ENCODE peak calls at places on chromosome 10, in six cellular contexts. V is kidney; B is activated CD4-positive, CD25-positive, alpha-beta regulatory T cell; F is Kasumi-1; E is stimulated activated CD8-positive, alpha-beta memory T cell treated with anti-CD3 and anti-CD28 coated beads, Interleukin-12 subunit alpha, Interleukin-12 subunit beta, amount 100 ng/mL, for 4 hours; P is hippocampal formation. O is an unnamed sample.

GRCh38 chr10:48609441-48609840 is 4.6 kb upstream of the ARHGAP22 start:
- DNase-seq in E (no peak), V (no peak), F (no peak), B (no peak), P (no peak), O (no peak)

GRCh38 chr10:123331438-123331837 is 177.2 kb downstream of the BUB3 start:
- DNase-seq in P (no peak), B (no peak), F (no peak), E (no peak), V (no peak), O (no peak)

GRCh38 chr10:1638889-1639418 is 98.4 kb downstream of the ADARB2 start:
- DNase-seq in B (no peak), F (no peak), P (no peak), E (no peak), V (peak), O (no peak)

GRCh38 chr10:24518981-24519597 is 204.6 kb downstream of the ARHGAP21 start:
- DNase-seq in E (no peak), F (peak), V (no peak), B (no peak), P (peak), O (no peak)

GRCh38 chr10:48215148-48215982 is 59.1 kb downstream of the FRMPD2 start:
- DNase-seq in E (no peak), B (no peak), P (no peak), V (no peak), F (peak), O (no peak)

GRCh38 chr10:110833234-110833940 is 38.3 kb upstream of the PDCD4 start:
- DNase-seq in V (no peak), P (no peak), B (no peak), E (no peak), F (no peak), O (no peak)

GRCh38 chr10:112221545-112221944 is 38.0 kb upstream of the GPAM start:
- DNase-seq in B (no peak), E (no peak), V (no peak), P (no peak), F (no peak), O (no peak)

GRCh38 chr10:96502561-96503267 is 11.0 kb downstream of the TLL2 start:
- DNase-seq in E (no peak), F (no peak), P (no peak), V (no peak), B (no peak), O (no peak)

GRCh38 chr10:72316386-72316700 is 38.4 kb downstream of the DNAJB12 start:
- DNase-seq in E (no peak), P (no peak), B (no peak), V (no peak), F (no peak), O (no peak)

GRCh38 chr10:12018438-12019342 is 23.9 kb downstream of the UPF2 start:
- DNase-seq in E (no peak), P (no peak), B (no peak), V (no peak), F (no peak), O (no peak)

GRCh38 chr10:113382691-113383090 is 170.2 kb upstream of the HABP2 start:
- DNase-seq in V (no peak), F (no peak), P (no peak), B (no peak), E (no peak), O (no peak)

GRCh38 chr10:5556576-5556975 is 31.8 kb downstream of the CALML3 start:
- DNase-seq in P (no peak), E (no peak), F (no peak), B (no peak), V (no peak), O (no peak)

GRCh38 chr10:45181483-45181882 is 133.9 kb downstream of the OR13A1 start:
- DNase-seq in F (no peak), E (no peak), B (no peak), P (no peak), V (no peak), O (no peak)

GRCh38 chr10:42753126-42753506 is 29.5 kb upstream of the BMS1 start:
- DNase-seq in B (peak), E (peak), F (peak), V (peak), P (peak), O (peak)

GRCh38 chr10:93488956-93489528 is 6.9 kb upstream of the MYOF start:
- DNase-seq in F (no peak), V (no peak), P (no peak), E (no peak), B (no peak), O (no peak)

GRCh38 chr10:111137012-111137411 is 60.2 kb downstream of the ADRA2A start:
- DNase-seq in E (no peak), P (no peak), V (no peak), F (no peak), B (no peak), O (no peak)

GRCh38 chr10:89019589-89020327 is 29.2 kb downstream of the FAS start:
- DNase-seq in B (no peak), V (no peak), F (no peak), P (no peak), E (no peak), O (no peak)

GRCh38 chr10:18501198-18501597 is 150.2 kb downstream of the NSUN6 start:
- DNase-seq in F (no peak), E (no peak), P (no peak), V (no peak), B (no peak), O (no peak)

GRCh38 chr10:50554995-50555568 is 68.7 kb downstream of the SGMS1 start:
- DNase-seq in E (no peak), P (no peak), F (no peak), V (no peak), B (no peak), O (no peak)

GRCh38 chr10:36033808-36034207 is 391.7 kb upstream of the FZD8 start:
- DNase-seq in P (no peak), V (no peak), F (no peak), B (no peak), E (no peak), O (no peak)

GRCh38 chr10:81876253-81876731 is 1.3 kb downstream of the NRG3 start:
- DNase-seq in E (no peak), V (peak), B (no peak), P (no peak), F (no peak), O (no peak)

GRCh38 chr10:71964669-71965515 is 697 bp downstream of the CHST3 start:
- DNase-seq in V (peak), F (no peak), E (no peak), P (no peak), B (no peak), O (no peak)

GRCh38 chr10:51706225-51706624 is 6.8 kb upstream of the CSTF2T start:
- DNase-seq in E (no peak), V (peak), P (no peak), B (no peak), F (no peak), O (no peak)

GRCh38 chr10:34664706-34665105 is 150.4 kb downstream of the PARD3 start:
- DNase-seq in P (no peak), V (no peak), E (no peak), B (no peak), F (no peak), O (no peak)

GRCh38 chr10:22666287-22667092 is 47.9 kb downstream of the PIP4K2A start:
- DNase-seq in P (no peak), B (no peak), F (peak), V (no peak), E (no peak), O (no peak)

GRCh38 chr10:124946945-124947344 is 5.0 kb downstream of the ZRANB1 start:
- DNase-seq in V (no peak), E (no peak), P (no peak), F (no peak), B (no peak), O (no peak)

GRCh38 chr10:34650156-34650555 is 164.9 kb downstream of the PARD3 start:
- DNase-seq in B (no peak), V (no peak), P (no peak), E (no peak), F (no peak), O (no peak)

GRCh38 chr10:2856598-2856997 is 210.8 kb upstream of the PFKP start:
- DNase-seq in P (no peak), E (no peak), B (no peak), F (no peak), V (no peak), O (no peak)

GRCh38 chr10:13810536-13810935 is 223.8 kb downstream of the PRPF18 start:
- DNase-seq in B (no peak), V (no peak), E (no peak), F (no peak), P (no peak), O (no peak)

GRCh38 chr10:89744021-89744420 is 42.6 kb downstream of the KIF20B start:
- DNase-seq in V (no peak), P (no peak), B (no peak), E (no peak), F (no peak), O (no peak)

GRCh38 chr10:110404374-110404773 is 93.3 kb upstream of the DUSP5 start:
- DNase-seq in V (peak), F (no peak), B (no peak), E (no peak), P (no peak), O (no peak)

GRCh38 chr10:33334170-33334838 is at the start of gene NRP1:
- DNase-seq in V (peak), E (no peak), B (no peak), P (peak), F (peak), O (no peak)

GRCh38 chr10:48604408-48605263 is at the start of gene ARHGAP22:
- DNase-seq in F (no peak), P (peak), V (no peak), E (no peak), B (no peak), O (peak)

GRCh38 chr10:97991875-97992274 is 38.5 kb downstream of the CRTAC1 start:
- DNase-seq in E (no peak), F (peak), P (no peak), B (no peak), V (no peak), O (no peak)

GRCh38 chr10:122126763-122127659 is 138.0 kb downstream of the TACC2 start:
- DNase-seq in V (peak), E (no peak), P (no peak), B (no peak), F (no peak), O (no peak)

GRCh38 chr10:4004144-4004543 is 219.1 kb upstream of the KLF6 start:
- DNase-seq in F (no peak), P (no peak), B (no peak), E (no peak), V (no peak), O (no peak)

GRCh38 chr10:97038688-97039087 is 147.1 kb downstream of the SLIT1 start:
- DNase-seq in P (no peak), V (no peak), E (no peak), F (no peak), B (no peak), O (no peak)

GRCh38 chr10:132929953-132930640 is 12.3 kb downstream of the CFAP46 start:
- DNase-seq in F (no peak), P (no peak), B (no peak), E (no peak), V (peak), O (peak)

O was measured in stimulated activated naive B cell treated with anti-CD40 and anti-IgM and Interleukin-4, amounts not matched to agents 10 μg/mL and 1 μg/mL and 100 μg/mL, for 72 hours.